ENCODE peak calls at places on chromosomes 2 and 18, in four cellular contexts. D is keratinocyte, F is K562, R is IMR-90. B is an unnamed sample.

GRCh38 chr2:55384786-55385185 is 34.9 kb downstream of the CCDC88A start:
- DNase-seq in D (no peak), F (no peak), R (no peak), B (no peak)

GRCh38 chr2:14423145-14423906 is 209.2 kb upstream of the LRATD1 start:
- DNase-seq in D (no peak), F (no peak), R (no peak), B (no peak)

GRCh38 chr2:173359231-173359630 is 4.6 kb downstream of the CDCA7 start:
- DNase-seq in D (no peak), F (no peak), R (peak; percentile 15), B (no peak)

GRCh38 chr2:59776726-59777008 is 776.8 kb downstream of the BCL11A start:
- DNase-seq in D (no peak), F (no peak), R (no peak), B (no peak)

GRCh38 chr2:7241041-7241440 is 323.8 kb downstream of the RNF144A start:
- DNase-seq in D (no peak), F (no peak), R (no peak), B (no peak)

GRCh38 chr2:113831156-113831555 is 58.7 kb upstream of the ACTR3 start:
- DNase-seq in D (no peak), F (peak; percentile 22), R (peak; percentile 13), B (no peak)

GRCh38 chr2:27471961-27472360 is 17.6 kb downstream of the IFT172 start:
- DNase-seq in D (no peak), F (peak; percentile 31), R (no peak), B (no peak)

GRCh38 chr2:8684421-8684884 is 2.6 kb downstream of the ID2 start:
- DNase-seq in D (no peak), F (peak; percentile 67), R (peak; percentile 47), B (peak; percentile 11)

GRCh38 chr2:74534411-74534810 is 4.7 kb downstream of the HTRA2 start:
- DNase-seq in D (no peak), F (no peak), R (no peak), B (no peak)

GRCh38 chr2:176088048-176088936 is 4.2 kb upstream of the HOXD13 start:
- DNase-seq in D (no peak), F (peak; percentile 71), R (peak; percentile 23), B (peak; percentile 51)

GRCh38 chr2:144354953-144355352 is 165.0 kb downstream of the ZEB2 start:
- DNase-seq in D (no peak), F (no peak), R (peak; percentile 20), B (no peak)

GRCh38 chr2:10390369-10390801 is 57.7 kb downstream of the ODC1 start:
- DNase-seq in D (no peak), F (peak; percentile 43), R (peak; percentile 42), B (no peak)

GRCh38 chr2:54947596-54948519 is 102.4 kb downstream of the RTN4 start:
- DNase-seq in D (no peak), F (no peak), R (no peak), B (no peak)

GRCh38 chr2:220277445-220277960 is 650.1 kb downstream of the SLC4A3 start:
- DNase-seq in D (peak; percentile 56), F (no peak), R (peak; percentile 89), B (no peak)

GRCh38 chr2:54955674-54956391 is 94.4 kb downstream of the RTN4 start:
- DNase-seq in D (no peak), F (peak; percentile 82), R (no peak), B (no peak)

GRCh38 chr2:226256237-226256636 is 543.4 kb downstream of the IRS1 start:
- DNase-seq in D (no peak), F (no peak), R (peak; percentile 82), B (no peak)

GRCh38 chr18:38931754-38932050 is 1366.1 kb upstream of the CELF4 start:
- DNase-seq in D (no peak), F (no peak), R (no peak), B (no peak)

GRCh38 chr2:18209934-18210639 is 331.6 kb downstream of the KCNS3 start:
- DNase-seq in D (peak; percentile 28), F (no peak), R (peak; percentile 78), B (peak; percentile 80)

GRCh38 chr2:164388511-164388910 is 232.8 kb downstream of the GRB14 start:
- DNase-seq in D (peak; percentile 30), F (no peak), R (peak; percentile 63), B (peak; percentile 77)

GRCh38 chr18:48161911-48162698 is 231.6 kb upstream of the SMAD2 start:
- DNase-seq in D (no peak), F (no peak), R (no peak), B (no peak)

GRCh38 chr2:36355157-36355889 is at the start of gene CRIM1:
- DNase-seq in D (no peak), F (no peak), R (peak; percentile 91), B (peak; percentile 88)

GRCh38 chr2:25306767-25307368 is 34.9 kb downstream of the DNMT3A start:
- DNase-seq in D (no peak), F (no peak), R (no peak), B (no peak)

GRCh38 chr18:702957-703659 is 9.3 kb downstream of the ENOSF1 start:
- DNase-seq in D (peak; percentile 70), F (no peak), R (peak; percentile 91), B (peak; percentile 29)

GRCh38 chr2:46540496-46541342 is 61.4 kb downstream of the TMEM247 start:
- DNase-seq in D (no peak), F (no peak), R (peak; percentile 86), B (peak; percentile 10)

GRCh38 chr2:232339121-232340081 is 39.1 kb upstream of the ALPP start:
- DNase-seq in D (no peak), F (no peak), R (no peak), B (no peak)

GRCh38 chr18:3924455-3924854 is 474.5 kb downstream of the TGIF1 start:
- DNase-seq in D (no peak), F (no peak), R (no peak), B (no peak)

GRCh38 chr18:69968073-69968472 is 20.4 kb upstream of the CD226 start:
- DNase-seq in D (no peak), F (no peak), R (no peak), B (no peak)

GRCh38 chr18:29501952-29502351 is 1325.0 kb upstream of the CDH2 start:
- DNase-seq in D (peak; percentile 73), F (no peak), R (peak; percentile 87), B (no peak)

GRCh38 chr2:44746856-44747612 is 194.5 kb upstream of the SIX3 start:
- DNase-seq in D (no peak), F (no peak), R (no peak), B (no peak)

GRCh38 chr2:100422320-100422719 is 4.9 kb upstream of the CHST10 start:
- DNase-seq in D (no peak), F (peak; percentile 64), R (peak; percentile 36), B (peak; percentile 35)

GRCh38 chr2:35033748-35034147 is 1321.8 kb upstream of the CRIM1 start:
- DNase-seq in D (no peak), F (no peak), R (no peak), B (no peak)

GRCh38 chr2:119240311-119241204 is 16.9 kb downstream of the STEAP3 start:
- DNase-seq in D (no peak), F (peak; percentile 36), R (peak; percentile 83), B (no peak)

GRCh38 chr2:124908411-124908810 is 883.3 kb downstream of the CNTNAP5 start:
- DNase-seq in D (no peak), F (no peak), R (no peak), B (no peak)

GRCh38 chr18:80249217-80250093 is 2.1 kb upstream of the PARD6G start:
- DNase-seq in D (peak; percentile 94), F (no peak), R (peak; percentile 20), B (no peak)

GRCh38 chr2:64274399-64275173 is 130.4 kb upstream of the PELI1 start:
- DNase-seq in D (peak; percentile 26), F (no peak), R (no peak), B (no peak)
- H3K9me1 ChIP-seq in D (peaks cover 3% of the 10 kb centered on the region), F (no peaks in the 10 kb centered on the region), R (peaks cover 23% of the 10 kb centered on the region), B (no peaks in the 10 kb centered on the region)

GRCh38 chr2:99171377-99172140 is 9.3 kb downstream of the MITD1 start:
- DNase-seq in D (no peak), F (no peak), R (no peak), B (no peak)

GRCh38 chr2:99169534-99169933 is 11.3 kb downstream of the MITD1 start:
- DNase-seq in D (no peak), F (no peak), R (no peak), B (no peak)

GRCh38 chr2:99166218-99166617 is 11.5 kb downstream of the LIPT1 start:
- DNase-seq in D (no peak), F (no peak), R (no peak), B (no peak)
- H3K9me1 ChIP-seq in D (no peaks in the 10 kb centered on the region), F (no peaks in the 10 kb centered on the region), R (no peaks in the 10 kb centered on the region), B (no peaks in the 10 kb centered on the region)

GRCh38 chr2:38671946-38672345 is 6.0 kb downstream of the GALM start:
- DNase-seq in D (no peak), F (no peak), R (no peak), B (no peak)
- H3K9me1 ChIP-seq in D (no peaks in the 10 kb centered on the region), F (no peaks in the 10 kb centered on the region), R (peaks cover 6% of the 10 kb centered on the region), B (no peaks in the 10 kb centered on the region)

GRCh38 chr18:56204052-56204451 is 434.3 kb downstream of the TXNL1 start:
- DNase-seq in D (no peak), F (no peak), R (no peak), B (no peak)

GRCh38 chr18:56202567-56203136 is 435.7 kb downstream of the TXNL1 start:
- DNase-seq in D (no peak), F (no peak), R (peak; percentile 4), B (peak; percentile 73)

GRCh38 chr18:56210466-56210865 is 427.9 kb downstream of the TXNL1 start:
- DNase-seq in D (no peak), F (no peak), R (no peak), B (no peak)

GRCh38 chr18:56207989-56208388 is 430.4 kb downstream of the TXNL1 start:
- DNase-seq in D (no peak), F (no peak), R (no peak), B (no peak)
- H3K9me1 ChIP-seq in D (no peaks in the 10 kb centered on the region), F (no peaks in the 10 kb centered on the region), R (no peaks in the 10 kb centered on the region), B (no peaks in the 10 kb centered on the region)

GRCh38 chr2:112731479-112731878 is 10.7 kb downstream of the NT5DC4 start:
- DNase-seq in D (no peak), F (no peak), R (peak; percentile 24), B (no peak)
- H3K9me1 ChIP-seq in D (no peaks in the 10 kb centered on the region), F (no peaks in the 10 kb centered on the region), R (peaks cover 3% of the 10 kb centered on the region), B (no peaks in the 10 kb centered on the region)

GRCh38 chr18:77653792-77654191 is 404.1 kb downstream of the GALR1 start:
- DNase-seq in D (no peak), F (no peak), R (no peak), B (no peak)

GRCh38 chr18:77657651-77658308 is 408.1 kb downstream of the GALR1 start:
- DNase-seq in D (no peak), F (no peak), R (no peak), B (no peak)

GRCh38 chr18:77650799-77651385 is 401.2 kb downstream of the GALR1 start:
- DNase-seq in D (no peak), F (peak; percentile 67), R (no peak), B (no peak)

GRCh38 chr18:77651441-77651840 is 401.8 kb downstream of the GALR1 start:
- DNase-seq in D (no peak), F (no peak), R (no peak), B (no peak)

DNA sequence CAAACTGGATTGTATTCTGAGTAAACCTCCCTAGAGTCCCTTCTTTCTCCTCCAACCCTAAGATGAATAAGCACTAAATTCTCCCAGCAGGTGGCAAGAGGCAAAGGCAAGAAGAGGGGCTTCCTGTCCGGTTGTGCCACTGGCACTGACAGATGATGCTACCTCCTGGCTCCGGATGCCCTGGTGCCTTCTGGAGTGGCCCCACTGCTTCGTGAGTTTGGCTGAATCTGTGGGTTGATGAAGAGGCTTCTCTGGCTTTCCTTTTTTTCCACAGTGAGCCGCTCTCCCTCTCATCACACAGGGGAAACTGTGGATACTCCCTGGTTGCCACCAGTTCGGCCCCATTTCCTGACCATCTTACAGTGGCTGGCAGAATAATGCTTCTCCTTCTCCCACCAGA is 404.7 kb downstream of the GALR1 start:
- DNase-seq in D (no peak), F (no peak), R (no peak), B (no peak)
- H3K9me1 ChIP-seq in D (no peaks in the 10 kb centered on the region), F (no peaks in the 10 kb centered on the region), R (no peaks in the 10 kb centered on the region), B (no peaks in the 10 kb centered on the region)

B was measured in endothelial cell of umbilical vein.